ENCODE peak calls at places on chromosome 5, in ten cellular contexts. One of them, this sample, is unnamed.

GRCh38 chr5:110625376-110625999 is 101.0 kb downstream of the TMEM232 start:
- DNase-seq in cardiac muscle cell: peak; percentile 49
- DNase-seq in omental fat pad: no peak
- DNase-seq in GM12865: peak; percentile 10
- DNase-seq in GM23338: peak; percentile 67
- DNase-seq in AG04450: no peak
- DNase-seq in gastrocnemius medialis: no peak
- DNase-seq in foreskin fibroblast: peak; percentile 47
- DNase-seq in A673: peak; percentile 70
- DNase-seq in cardiac fibroblast: peak; percentile 58
- DNase-seq in this sample: peak; percentile 13

GRCh38 chr5:14206028-14206725 is 63.0 kb downstream of the TRIO start:
- DNase-seq in cardiac muscle cell: no peak
- DNase-seq in omental fat pad: no peak
- DNase-seq in GM12865: no peak
- DNase-seq in GM23338: no peak
- DNase-seq in AG04450: no peak
- DNase-seq in gastrocnemius medialis: no peak
- DNase-seq in foreskin fibroblast: no peak
- DNase-seq in A673: no peak
- DNase-seq in cardiac fibroblast: no peak
- DNase-seq in this sample: no peak

GRCh38 chr5:113357696-113358476 is 76.9 kb downstream of the TSSK1B start:
- DNase-seq in cardiac muscle cell: no peak
- DNase-seq in omental fat pad: no peak
- DNase-seq in GM12865: no peak
- DNase-seq in GM23338: no peak
- DNase-seq in AG04450: no peak
- DNase-seq in gastrocnemius medialis: no peak
- DNase-seq in foreskin fibroblast: peak; percentile 46
- DNase-seq in A673: no peak
- DNase-seq in cardiac fibroblast: peak; percentile 46
- DNase-seq in this sample: no peak

GRCh38 chr5:172827843-172828242 is 6.2 kb upstream of the ERGIC1 start:
- DNase-seq in cardiac muscle cell: no peak
- DNase-seq in omental fat pad: no peak
- DNase-seq in GM12865: no peak
- DNase-seq in GM23338: peak; percentile 44
- DNase-seq in AG04450: no peak
- DNase-seq in gastrocnemius medialis: no peak
- DNase-seq in foreskin fibroblast: no peak
- DNase-seq in A673: no peak
- DNase-seq in cardiac fibroblast: peak; percentile 52
- DNase-seq in this sample: no peak

GRCh38 chr5:38285226-38285625 is 26.9 kb downstream of the EGFLAM start:
- DNase-seq in cardiac muscle cell: no peak
- DNase-seq in omental fat pad: no peak
- DNase-seq in GM12865: no peak
- DNase-seq in GM23338: no peak
- DNase-seq in AG04450: no peak
- DNase-seq in gastrocnemius medialis: no peak
- DNase-seq in foreskin fibroblast: no peak
- DNase-seq in A673: no peak
- DNase-seq in cardiac fibroblast: no peak
- DNase-seq in this sample: no peak

GRCh38 chr5:125679522-125679921 is 743.7 kb upstream of the GRAMD2B start:
- DNase-seq in cardiac muscle cell: no peak
- DNase-seq in omental fat pad: no peak
- DNase-seq in GM12865: no peak
- DNase-seq in GM23338: no peak
- DNase-seq in AG04450: no peak
- DNase-seq in gastrocnemius medialis: no peak
- DNase-seq in foreskin fibroblast: peak; percentile 26
- DNase-seq in A673: no peak
- DNase-seq in cardiac fibroblast: no peak
- DNase-seq in this sample: no peak

GRCh38 chr5:173829826-173830225 is 58.3 kb upstream of the CPEB4 start:
- DNase-seq in cardiac muscle cell: no peak
- DNase-seq in omental fat pad: no peak
- DNase-seq in GM12865: peak; percentile 45
- DNase-seq in GM23338: no peak
- DNase-seq in AG04450: no peak
- DNase-seq in gastrocnemius medialis: no peak
- DNase-seq in foreskin fibroblast: peak; percentile 40
- DNase-seq in A673: no peak
- DNase-seq in cardiac fibroblast: no peak
- DNase-seq in this sample: peak; percentile 43

GRCh38 chr5:109516385-109516784 is 106.6 kb upstream of the PJA2 start:
- DNase-seq in cardiac muscle cell: no peak
- DNase-seq in omental fat pad: no peak
- DNase-seq in GM12865: no peak
- DNase-seq in GM23338: no peak
- DNase-seq in AG04450: no peak
- DNase-seq in gastrocnemius medialis: no peak
- DNase-seq in foreskin fibroblast: peak; percentile 46
- DNase-seq in A673: no peak
- DNase-seq in cardiac fibroblast: no peak
- DNase-seq in this sample: peak; percentile 24

GRCh38 chr5:178442361-178443256 is 147.6 kb downstream of the COL23A1 start:
- DNase-seq in cardiac muscle cell: no peak
- DNase-seq in omental fat pad: no peak
- DNase-seq in GM12865: peak; percentile 26
- DNase-seq in GM23338: no peak
- DNase-seq in AG04450: no peak
- DNase-seq in gastrocnemius medialis: no peak
- DNase-seq in foreskin fibroblast: no peak
- DNase-seq in A673: peak; percentile 12
- DNase-seq in cardiac fibroblast: no peak
- DNase-seq in this sample: no peak

GRCh38 chr5:55149396-55149795 is 10.6 kb upstream of the GPX8 start:
- DNase-seq in cardiac muscle cell: no peak
- DNase-seq in omental fat pad: no peak
- DNase-seq in GM12865: no peak
- DNase-seq in GM23338: no peak
- DNase-seq in AG04450: no peak
- DNase-seq in gastrocnemius medialis: no peak
- DNase-seq in foreskin fibroblast: no peak
- DNase-seq in A673: no peak
- DNase-seq in cardiac fibroblast: no peak
- DNase-seq in this sample: no peak

GRCh38 chr5:169788168-169788567 is 151.1 kb downstream of the DOCK2 start:
- DNase-seq in cardiac muscle cell: no peak
- DNase-seq in omental fat pad: no peak
- DNase-seq in GM12865: no peak
- DNase-seq in GM23338: no peak
- DNase-seq in AG04450: no peak
- DNase-seq in gastrocnemius medialis: no peak
- DNase-seq in foreskin fibroblast: peak; percentile 76
- DNase-seq in A673: peak; percentile 78
- DNase-seq in cardiac fibroblast: peak; percentile 46
- DNase-seq in this sample: peak; percentile 40

GRCh38 chr5:73312146-73312871 is 136.3 kb downstream of the FOXD1 start:
- DNase-seq in cardiac muscle cell: no peak
- DNase-seq in omental fat pad: no peak
- DNase-seq in GM12865: peak; percentile 53
- DNase-seq in GM23338: peak; percentile 62
- DNase-seq in AG04450: peak; percentile 89
- DNase-seq in gastrocnemius medialis: no peak
- DNase-seq in foreskin fibroblast: peak; percentile 80
- DNase-seq in A673: no peak
- DNase-seq in cardiac fibroblast: peak; percentile 80
- DNase-seq in this sample: peak; percentile 80

GRCh38 chr5:133483406-133484090 is 128.8 kb downstream of the FSTL4 start:
- DNase-seq in cardiac muscle cell: no peak
- DNase-seq in omental fat pad: no peak
- DNase-seq in GM12865: no peak
- DNase-seq in GM23338: no peak
- DNase-seq in AG04450: no peak
- DNase-seq in gastrocnemius medialis: no peak
- DNase-seq in foreskin fibroblast: no peak
- DNase-seq in A673: no peak
- DNase-seq in cardiac fibroblast: no peak
- DNase-seq in this sample: no peak

GRCh38 chr5:172952034-172952511 is 7.2 kb upstream of the RPL26L1 start:
- DNase-seq in cardiac muscle cell: no peak
- DNase-seq in omental fat pad: no peak
- DNase-seq in GM12865: no peak
- DNase-seq in GM23338: no peak
- DNase-seq in AG04450: no peak
- DNase-seq in gastrocnemius medialis: no peak
- DNase-seq in foreskin fibroblast: peak; percentile 74
- DNase-seq in A673: no peak
- DNase-seq in cardiac fibroblast: peak; percentile 39
- DNase-seq in this sample: peak; percentile 76

GRCh38 chr5:101904736-101905135 is 391.3 kb downstream of the SLCO4C1 start:
- DNase-seq in cardiac muscle cell: no peak
- DNase-seq in omental fat pad: no peak
- DNase-seq in GM12865: no peak
- DNase-seq in GM23338: no peak
- DNase-seq in AG04450: no peak
- DNase-seq in gastrocnemius medialis: no peak
- DNase-seq in foreskin fibroblast: no peak
- DNase-seq in A673: no peak
- DNase-seq in cardiac fibroblast: peak; percentile 44
- DNase-seq in this sample: no peak

GRCh38 chr5:137888875-137889759 is at the start of gene PKD2L2:
- DNase-seq in cardiac muscle cell: peak; percentile 60
- DNase-seq in omental fat pad: peak; percentile 29
- DNase-seq in GM12865: peak; percentile 98
- DNase-seq in GM23338: peak; percentile 94
- DNase-seq in AG04450: peak; percentile 48
- DNase-seq in gastrocnemius medialis: peak; percentile 82
- DNase-seq in foreskin fibroblast: peak; percentile 94
- DNase-seq in A673: peak; percentile 91
- DNase-seq in cardiac fibroblast: peak; percentile 92
- DNase-seq in this sample: peak; percentile 43

GRCh38 chr5:178992291-178992895 is 2.7 kb downstream of the GRM6 start:
- DNase-seq in cardiac muscle cell: no peak
- DNase-seq in omental fat pad: no peak
- DNase-seq in GM12865: no peak
- DNase-seq in GM23338: no peak
- DNase-seq in AG04450: no peak
- DNase-seq in gastrocnemius medialis: no peak
- DNase-seq in foreskin fibroblast: no peak
- DNase-seq in A673: no peak
- DNase-seq in cardiac fibroblast: no peak
- DNase-seq in this sample: no peak

DNA sequence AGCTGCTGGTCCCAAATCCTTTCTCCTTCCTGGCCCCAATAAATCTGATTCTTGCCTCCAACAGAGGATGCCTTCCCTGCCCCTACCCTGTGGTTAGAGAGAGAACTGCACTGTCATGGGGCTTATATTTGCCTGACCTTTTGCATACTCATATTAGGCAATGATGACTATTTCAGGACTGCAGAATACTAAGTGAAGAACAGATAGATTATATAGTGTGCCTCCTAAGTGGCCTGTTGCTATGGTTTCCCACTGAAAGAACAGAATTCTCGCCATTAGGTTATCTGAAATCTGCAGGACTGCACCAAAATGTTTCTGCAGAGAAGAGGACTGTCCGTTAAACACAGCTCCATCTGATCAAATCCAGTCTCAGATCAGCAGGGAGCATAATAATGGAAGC is 87.3 kb upstream of the CCNG1 start:
- DNase-seq in cardiac muscle cell: no peak
- DNase-seq in omental fat pad: no peak
- DNase-seq in GM12865: no peak
- DNase-seq in GM23338: peak; percentile 30
- DNase-seq in AG04450: no peak
- DNase-seq in gastrocnemius medialis: no peak
- DNase-seq in foreskin fibroblast: peak; percentile 7
- DNase-seq in A673: no peak
- DNase-seq in cardiac fibroblast: peak; percentile 60
- DNase-seq in this sample: no peak
- TF ChIP-seq CTCF in cardiac muscle cell: peak; percentile 43
- TF ChIP-seq CTCF in omental fat pad: no peak
- TF ChIP-seq CTCF in GM12865: peak; percentile 14
- TF ChIP-seq CTCF in GM23338: peak; percentile 10
- TF ChIP-seq CTCF in AG04450: no peak
- TF ChIP-seq CTCF in gastrocnemius medialis: no peak
- TF ChIP-seq CTCF in foreskin fibroblast: no peak
- TF ChIP-seq CTCF in A673: no peak
- TF ChIP-seq CTCF in cardiac fibroblast: peak; percentile 38
- TF ChIP-seq CTCF in this sample: no peak

DNA sequence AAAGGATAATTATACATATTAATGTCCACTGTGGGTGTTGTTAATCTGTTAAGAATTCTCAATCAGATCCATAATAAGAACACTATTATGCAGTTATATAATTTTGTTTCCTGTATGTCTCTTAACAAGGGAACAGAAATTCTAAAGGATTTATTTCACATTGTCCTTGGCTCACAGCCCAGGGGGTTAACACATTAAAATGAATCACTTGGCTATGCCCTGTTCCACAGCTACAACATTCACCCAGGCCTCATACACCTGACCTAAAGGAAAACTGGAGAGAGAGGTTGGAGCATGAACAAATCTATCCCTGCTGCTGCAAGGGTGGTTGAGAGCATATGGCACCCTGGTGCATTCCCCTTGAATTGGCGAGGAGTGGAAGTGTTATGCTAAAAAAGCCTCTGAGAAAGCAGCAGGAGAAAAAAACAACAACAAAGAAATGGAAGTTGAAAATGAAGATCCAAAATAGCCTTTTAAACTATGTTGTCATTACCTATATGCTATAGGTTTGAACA is 116.0 kb downstream of the KCNN2 start:
- DNase-seq in cardiac muscle cell: no peak
- DNase-seq in omental fat pad: no peak
- DNase-seq in GM12865: no peak
- DNase-seq in GM23338: no peak
- DNase-seq in AG04450: no peak
- DNase-seq in gastrocnemius medialis: no peak
- DNase-seq in foreskin fibroblast: peak; percentile 1
- DNase-seq in A673: no peak
- DNase-seq in cardiac fibroblast: no peak
- DNase-seq in this sample: no peak
- TF ChIP-seq CTCF in cardiac muscle cell: no peak
- TF ChIP-seq CTCF in omental fat pad: no peak
- TF ChIP-seq CTCF in GM12865: no peak
- TF ChIP-seq CTCF in GM23338: no peak
- TF ChIP-seq CTCF in AG04450: no peak
- TF ChIP-seq CTCF in gastrocnemius medialis: no peak
- TF ChIP-seq CTCF in foreskin fibroblast: no peak
- TF ChIP-seq CTCF in A673: no peak
- TF ChIP-seq CTCF in cardiac fibroblast: no peak
- TF ChIP-seq CTCF in this sample: no peak

GRCh38 chr5:143322931-143323330 is 80.6 kb downstream of the NR3C1 start:
- DNase-seq in cardiac muscle cell: no peak
- DNase-seq in omental fat pad: no peak
- DNase-seq in GM12865: no peak
- DNase-seq in GM23338: no peak
- DNase-seq in AG04450: no peak
- DNase-seq in gastrocnemius medialis: no peak
- DNase-seq in foreskin fibroblast: peak; percentile 38
- DNase-seq in A673: no peak
- DNase-seq in cardiac fibroblast: no peak
- DNase-seq in this sample: peak; percentile 32
- TF ChIP-seq CTCF in cardiac muscle cell: peak; percentile 17
- TF ChIP-seq CTCF in omental fat pad: no peak
- TF ChIP-seq CTCF in GM12865: no peak
- TF ChIP-seq CTCF in GM23338: no peak
- TF ChIP-seq CTCF in AG04450: no peak
- TF ChIP-seq CTCF in gastrocnemius medialis: no peak
- TF ChIP-seq CTCF in foreskin fibroblast: no peak
- TF ChIP-seq CTCF in A673: no peak
- TF ChIP-seq CTCF in cardiac fibroblast: peak; percentile 33
- TF ChIP-seq CTCF in this sample: peak; percentile 36

GRCh38 chr5:161925960-161926359 is 78.0 kb downstream of the GABRA1 start:
- DNase-seq in cardiac muscle cell: no peak
- DNase-seq in omental fat pad: no peak
- DNase-seq in GM12865: peak; percentile 22
- DNase-seq in GM23338: peak; percentile 21
- DNase-seq in AG04450: no peak
- DNase-seq in gastrocnemius medialis: no peak
- DNase-seq in foreskin fibroblast: no peak
- DNase-seq in A673: no peak
- DNase-seq in cardiac fibroblast: no peak
- DNase-seq in this sample: no peak
- TF ChIP-seq CTCF in cardiac muscle cell: no peak
- TF ChIP-seq CTCF in omental fat pad: no peak
- TF ChIP-seq CTCF in GM12865: peak; percentile 45
- TF ChIP-seq CTCF in GM23338: peak; percentile 57
- TF ChIP-seq CTCF in AG04450: no peak
- TF ChIP-seq CTCF in gastrocnemius medialis: no peak
- TF ChIP-seq CTCF in foreskin fibroblast: no peak
- TF ChIP-seq CTCF in A673: no peak
- TF ChIP-seq CTCF in cardiac fibroblast: no peak
- TF ChIP-seq CTCF in this sample: no peak